ENCODE peak calls at places on chromosomes 6 and 20, in nine cellular contexts. U is esophagus muscularis mucosa, E is heart left ventricle, S is H54, M is spleen, Q is esophagus squamous epithelium, P is right lobe of liver, R is prostate gland, J is breast epithelium. O is an unnamed sample.

GRCh38 chr6:168648240-168648639 is 207.3 kb downstream of the SMOC2 start:
- DNase-seq in M (no peak), J (peak), P (no peak), R (peak), S (no peak), U (no peak), Q (no peak), E (no peak), O (no peak)

GRCh38 chr20:59645761-59646171 is 41.4 kb downstream of the PHACTR3 start:
- DNase-seq in Q (no peak), U (peak), P (no peak), R (no peak), M (peak), E (no peak), S (no peak), J (no peak), O (no peak)

GRCh38 chr20:5491463-5491862 is 174.7 kb upstream of the PROKR2 start:
- DNase-seq in Q (no peak), U (no peak), P (no peak), M (no peak), S (no peak), J (no peak), R (no peak), E (no peak), O (no peak)

GRCh38 chr6:170190046-170190445 is 100.8 kb downstream of the DLL1 start:
- DNase-seq in Q (no peak), E (no peak), U (peak), R (no peak), J (peak), S (no peak), M (no peak), P (no peak), O (no peak)

GRCh38 chr20:23159256-23159922 is 73.3 kb upstream of the CD93 start:
- DNase-seq in R (no peak), E (peak), J (no peak), U (peak), P (no peak), S (no peak), Q (no peak), M (no peak), O (no peak)

GRCh38 chr6:46098678-46099077 is 31.1 kb upstream of the ENPP4 start:
- DNase-seq in J (peak), E (peak), Q (no peak), S (no peak), U (no peak), R (peak), M (no peak), P (peak), O (no peak)

GRCh38 chr6:136201735-136202134 is 48.4 kb downstream of the MTFR2 start:
- DNase-seq in E (no peak), S (no peak), P (no peak), R (no peak), J (no peak), M (no peak), Q (no peak), U (no peak), O (no peak)

GRCh38 chr20:4891364-4891763 is 109.9 kb downstream of the SLC23A2 start:
- DNase-seq in Q (no peak), P (no peak), J (no peak), E (no peak), R (no peak), U (no peak), S (no peak), M (no peak), O (no peak)

GRCh38 chr6:109009761-109010612 is 84.7 kb downstream of the SESN1 start:
- DNase-seq in J (no peak), S (no peak), U (no peak), P (no peak), E (no peak), Q (no peak), M (no peak), R (no peak), O (no peak)

GRCh38 chr6:81265106-81265505 is 487.4 kb downstream of the TENT5A start:
- DNase-seq in U (no peak), P (peak), M (no peak), R (no peak), J (no peak), S (peak), E (peak), Q (no peak), O (no peak)

GRCh38 chr20:52047811-52048302 is 143.7 kb downstream of the ZFP64 start:
- DNase-seq in S (no peak), J (no peak), Q (no peak), P (no peak), M (no peak), E (no peak), U (no peak), R (no peak), O (no peak)

GRCh38 chr6:67244037-67244436 is 1391.0 kb upstream of the ADGRB3 start:
- DNase-seq in E (no peak), R (no peak), J (no peak), U (no peak), P (no peak), S (no peak), M (no peak), Q (no peak), O (no peak)

GRCh38 chr20:5482791-5483190 is 166.0 kb upstream of the PROKR2 start:
- DNase-seq in Q (no peak), E (no peak), M (no peak), R (no peak), P (no peak), U (no peak), J (no peak), S (no peak), O (no peak)

GRCh38 chr20:57526067-57526884 is 1.3 kb upstream of the CTCFL start:
- DNase-seq in S (no peak), R (no peak), E (no peak), M (no peak), P (peak), J (no peak), Q (no peak), U (no peak), O (no peak)

GRCh38 chr20:62715201-62715600 is 6.6 kb downstream of the NTSR1 start:
- DNase-seq in P (no peak), S (no peak), M (no peak), J (no peak), E (no peak), R (no peak), U (no peak), Q (no peak), O (no peak)

GRCh38 chr6:51489133-51489532 is 598.3 kb downstream of the PKHD1 start:
- DNase-seq in Q (no peak), P (no peak), M (no peak), J (no peak), S (no peak), E (no peak), U (no peak), R (no peak), O (no peak)

GRCh38 chr20:17618673-17619013 is 48.8 kb downstream of the DSTN start:
- DNase-seq in S (no peak), E (no peak), P (no peak), J (no peak), R (no peak), M (no peak), U (no peak), Q (no peak), O (no peak)

GRCh38 chr6:5315883-5316282 is 54.6 kb downstream of the FARS2 start:
- DNase-seq in E (no peak), R (no peak), S (no peak), Q (no peak), U (no peak), P (no peak), M (no peak), J (no peak), O (no peak)

GRCh38 chr6:62740171-62740570 is 454.1 kb upstream of the KHDRBS2 start:
- DNase-seq in U (no peak), P (no peak), S (no peak), J (no peak), Q (no peak), R (no peak), E (no peak), M (no peak), O (no peak)

GRCh38 chr6:112330877-112331260 is 16.3 kb upstream of the RFPL4B start:
- DNase-seq in Q (no peak), J (no peak), R (no peak), M (no peak), U (no peak), P (no peak), S (no peak), E (no peak), O (no peak)

GRCh38 chr20:47013606-47014005 is 119.0 kb downstream of the EYA2 start:
- DNase-seq in P (no peak), M (peak), Q (no peak), U (no peak), S (no peak), R (no peak), E (no peak), J (no peak), O (no peak)

GRCh38 chr20:21391495-21392298 is 5.6 kb downstream of the NKX2-4 start:
- DNase-seq in P (no peak), R (no peak), U (no peak), E (no peak), M (peak), Q (no peak), J (no peak), S (no peak), O (no peak)

GRCh38 chr6:139337830-139338229 is 36.6 kb downstream of the CITED2 start:
- DNase-seq in Q (no peak), J (peak), P (peak), M (no peak), R (no peak), U (no peak), S (no peak), E (peak), O (no peak)

GRCh38 chr6:145018027-145018426 is 717.3 kb downstream of the EPM2A start:
- DNase-seq in S (no peak), E (no peak), Q (no peak), P (no peak), M (no peak), J (no peak), R (no peak), U (no peak), O (no peak)

GRCh38 chr6:152380351-152380767 is 256.8 kb downstream of the SYNE1 start:
- DNase-seq in M (no peak), R (no peak), J (no peak), E (no peak), U (no peak), S (no peak), P (no peak), Q (no peak), O (no peak)

GRCh38 chr6:147040521-147040920 is 163.7 kb upstream of the STXBP5 start:
- DNase-seq in Q (no peak), P (no peak), M (no peak), J (no peak), R (no peak), S (no peak), E (no peak), U (no peak), O (no peak)

GRCh38 chr6:156587751-156588301 is 189.4 kb upstream of the ARID1B start:
- DNase-seq in Q (no peak), M (no peak), U (peak), J (no peak), R (no peak), P (no peak), E (no peak), S (no peak), O (no peak)

GRCh38 chr6:125363360-125364121 is 61.8 kb upstream of the HDDC2 start:
- DNase-seq in S (no peak), E (peak), Q (no peak), P (peak), M (peak), R (no peak), U (no peak), J (peak), O (no peak)

GRCh38 chr6:144340541-144341371 is 55.6 kb downstream of the UTRN start:
- DNase-seq in S (no peak), U (no peak), P (no peak), R (no peak), M (no peak), Q (no peak), E (no peak), J (no peak), O (no peak)

GRCh38 chr6:91509039-91509438 is 922.2 kb upstream of the MAP3K7 start:
- DNase-seq in S (no peak), U (no peak), J (no peak), R (no peak), M (no peak), Q (no peak), P (no peak), E (no peak), O (no peak)

GRCh38 chr6:39997101-39997635 is 62.9 kb upstream of the MOCS1 start:
- DNase-seq in Q (no peak), U (no peak), M (no peak), E (no peak), J (no peak), S (no peak), R (no peak), P (no peak), O (no peak)

GRCh38 chr6:36479256-36479655 is 36.5 kb downstream of the KCTD20 start:
- DNase-seq in R (no peak), U (no peak), S (no peak), Q (no peak), M (no peak), J (no peak), P (no peak), E (no peak), O (no peak)

GRCh38 chr20:17859002-17859615 is 109.5 kb downstream of the SNX5 start:
- DNase-seq in P (peak), S (no peak), U (no peak), E (no peak), R (no peak), Q (no peak), J (no peak), M (peak), O (peak)

GRCh38 chr6:157592566-157592965 is 211.6 kb downstream of the ZDHHC14 start:
- DNase-seq in J (no peak), E (no peak), S (no peak), Q (no peak), M (peak), P (no peak), R (no peak), U (peak), O (no peak)

GRCh38 chr6:82786251-82786650 is 279.4 kb downstream of the UBE3D start:
- DNase-seq in R (no peak), S (no peak), U (no peak), M (no peak), J (no peak), P (no peak), E (no peak), Q (no peak), O (no peak)

GRCh38 chr6:95232477-95232876 is 344.9 kb upstream of the MANEA start:
- DNase-seq in J (no peak), Q (no peak), S (no peak), R (no peak), E (no peak), U (no peak), P (no peak), M (no peak), O (no peak)

GRCh38 chr6:50116390-50116789 is 66.7 kb upstream of the DEFB112 start:
- DNase-seq in P (no peak), R (no peak), U (no peak), Q (no peak), E (no peak), J (no peak), S (no peak), M (no peak), O (no peak)

GRCh38 chr20:62702886-62703852 is 5.5 kb upstream of the NTSR1 start:
- DNase-seq in Q (no peak), E (peak), R (no peak), J (no peak), M (no peak), P (no peak), U (no peak), S (peak), O (no peak)

DNA sequence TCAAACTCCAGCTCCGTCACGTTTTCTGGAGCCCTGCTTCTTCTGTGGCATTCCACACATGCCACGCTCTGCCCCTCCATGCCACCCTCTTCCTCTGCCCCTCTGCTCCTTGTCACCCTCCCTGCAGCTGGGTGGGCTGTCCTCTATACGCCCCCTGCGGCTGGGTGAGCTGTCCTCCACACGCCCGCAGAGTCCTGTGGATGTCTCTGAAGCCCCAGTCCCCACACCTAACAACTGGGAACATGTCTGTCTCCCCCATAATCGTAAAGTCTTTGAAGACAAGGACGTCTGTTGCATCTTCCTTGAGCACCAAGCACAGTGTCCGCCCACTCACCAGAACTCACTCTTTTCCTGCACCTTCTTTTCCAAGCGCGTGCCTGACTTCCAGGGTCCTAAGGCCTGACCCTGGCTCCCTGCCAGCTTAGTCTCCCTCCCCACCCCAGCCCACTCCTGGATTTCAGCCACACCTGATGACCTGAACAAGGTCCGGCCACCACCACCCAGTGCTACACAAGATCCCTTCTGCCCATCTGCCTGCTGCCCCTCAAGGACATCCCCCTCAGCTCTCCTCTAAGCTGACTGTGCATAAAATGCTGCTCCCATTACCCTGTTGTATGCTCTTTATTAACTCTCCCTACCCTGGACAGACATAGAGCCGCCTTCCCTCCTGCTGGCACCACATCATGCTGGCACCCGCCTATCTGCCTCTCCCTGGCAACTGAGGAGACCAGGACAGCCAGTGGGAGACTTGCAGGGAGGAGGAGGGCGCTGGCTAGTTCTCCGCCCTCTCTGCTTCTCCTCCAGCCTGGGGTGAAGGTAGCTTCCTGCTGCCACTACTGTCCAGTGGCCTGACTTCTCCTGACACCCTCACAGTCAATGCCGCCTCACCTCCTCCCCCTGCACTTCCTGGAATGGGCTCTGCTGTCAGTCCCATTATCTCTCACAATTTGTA is 10.7 kb upstream of the PRR18 start:
- DNase-seq in U (no peak), M (no peak), E (peak), Q (no peak), S (no peak), J (no peak), P (no peak), R (no peak), O (no peak)
- TF ChIP-seq POLR2A in U (no peak), M (no peak), E (no peak), Q (no peak), S (no peak), J (no peak), P (no peak), R (no peak), O (peak)

GRCh38 chr6:42043787-42044475 is 6.4 kb upstream of the TAF8 start:
- DNase-seq in E (peak), R (peak), P (peak), Q (no peak), U (peak), M (peak), J (peak), S (peak), O (peak)
- TF ChIP-seq POLR2A in E (no peak), R (no peak), P (no peak), Q (no peak), U (no peak), M (no peak), J (no peak), S (no peak), O (no peak)

DNA sequence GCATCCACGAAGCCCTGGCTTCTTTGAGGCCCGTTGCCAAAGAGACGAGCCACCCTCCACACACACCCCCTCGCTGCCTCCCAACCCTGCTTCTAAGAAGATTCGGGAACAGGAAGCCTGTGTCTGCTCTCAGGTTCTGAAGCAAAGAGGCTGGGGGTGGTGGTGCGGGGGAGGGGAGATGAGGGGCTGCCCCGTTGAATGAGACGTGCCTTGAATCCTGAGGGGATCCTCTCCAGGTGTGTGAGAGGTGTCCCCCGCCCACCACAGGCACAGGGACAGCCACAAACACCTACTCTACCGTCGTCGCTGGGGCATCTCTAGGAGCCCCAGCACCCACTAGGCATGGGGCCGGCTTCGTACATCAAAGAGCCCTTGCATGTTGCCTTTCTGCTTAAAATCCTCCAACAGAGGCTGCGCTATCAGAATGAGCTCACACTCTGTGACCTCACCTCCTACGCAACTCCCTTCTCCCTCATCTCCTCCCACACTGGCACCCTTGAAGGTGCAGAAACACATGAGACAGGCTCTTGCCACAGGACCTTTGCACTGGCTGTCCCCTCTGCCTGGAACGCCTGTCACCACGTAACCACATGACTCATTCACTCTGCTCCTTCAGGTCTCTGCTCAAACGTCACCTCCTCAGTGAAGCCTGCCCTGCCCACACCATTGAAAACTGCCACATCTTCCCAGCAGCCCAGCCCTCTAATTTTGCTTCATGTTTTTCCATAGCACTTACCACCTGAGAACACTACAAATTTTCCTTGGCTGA is 58.5 kb downstream of the PREX1 start:
- DNase-seq in M (peak), R (no peak), P (no peak), J (no peak), U (no peak), E (no peak), S (no peak), Q (no peak), O (no peak)
- TF ChIP-seq POLR2A in M (no peak), R (no peak), P (no peak), J (no peak), U (no peak), E (no peak), S (no peak), Q (no peak), O (no peak)

DNA sequence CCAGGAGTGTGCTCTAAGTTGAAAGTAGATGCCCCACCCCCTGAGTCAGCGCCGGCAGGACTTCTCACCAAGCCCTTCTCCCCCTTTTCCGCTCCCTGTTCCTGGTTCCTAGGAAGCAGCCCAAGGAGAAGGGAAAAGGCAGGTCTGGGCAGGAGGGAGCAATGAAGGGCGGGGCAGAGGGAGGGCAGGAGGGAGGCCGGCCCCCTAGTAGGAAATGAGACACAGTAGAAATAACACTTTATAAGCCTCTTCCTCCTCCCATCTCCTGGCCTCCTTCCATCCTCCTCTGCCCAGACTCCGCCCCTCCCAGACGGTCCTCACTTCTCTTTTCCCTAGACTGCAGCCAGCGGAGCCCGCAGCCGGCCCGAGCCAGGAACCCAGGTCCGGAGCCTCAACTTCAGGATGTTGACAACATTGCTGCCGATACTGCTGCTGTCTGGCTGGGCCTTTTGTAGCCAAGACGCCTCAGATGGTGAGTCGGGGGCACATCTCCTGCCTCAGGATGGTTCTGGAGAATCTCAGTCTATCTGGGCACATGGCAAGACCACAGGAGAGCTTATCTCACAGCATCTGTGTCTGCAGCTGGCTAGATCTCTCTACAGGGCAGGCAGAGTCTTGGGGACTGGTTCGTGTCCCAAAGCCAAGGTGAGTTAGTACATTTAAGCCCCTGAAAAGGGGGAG is at the start of gene PROCR:
- DNase-seq in J (peak), R (peak), U (peak), S (peak), M (peak), P (peak), Q (no peak), E (peak), O (no peak)
- TF ChIP-seq POLR2A in J (no peak), R (no peak), U (no peak), S (peak), M (no peak), P (no peak), Q (no peak), E (no peak), O (no peak)

GRCh38 chr6:116100419-116101297 is at the start of gene NT5DC1:
- DNase-seq in R (peak), E (peak), M (peak), J (peak), S (peak), U (peak), P (peak), Q (peak), O (peak)
- TF ChIP-seq POLR2A in R (peak), E (no peak), M (no peak), J (no peak), S (peak), U (no peak), P (peak), Q (no peak), O (peak)